ENCODE peak calls at places on chromosomes 1 and 21, in ten cellular contexts. One of them, this sample, is unnamed.

GRCh38 chr1:145826030-145826429 is 2.0 kb downstream of the POLR3C start:
- DNase-seq in stimulated activated CD4-positive, alpha-beta T cell treated with anti-CD3 and anti-CD28 coated beads, Interleukin-1b, Interleukin-23, amount 100 ng/mL, for 24 hours: no peak
- DNase-seq in activated CD4-positive, alpha-beta T cell treated with anti-CD3 and anti-CD28 coated beads, Interleukin-2, amount 10 ng/mL, durations not matched to agents 7 days and 5 days: no peak
- DNase-seq in activated CD8-positive, alpha-beta memory T cell treated with anti-CD3 and anti-CD28 coated beads for 48 hours: no peak
- DNase-seq in breast epithelium: no peak
- DNase-seq in naive thymus-derived CD8-positive, alpha-beta T cell: no peak
- DNase-seq in HCT116: no peak
- DNase-seq in hepatocyte: no peak
- DNase-seq in GM12865: no peak
- DNase-seq in GF-D8: no peak
- DNase-seq in this sample: no peak

GRCh38 chr1:150974580-150975478 is at the start of gene CERS2:
- DNase-seq in GM12865: peak; percentile 81
- DNase-seq in naive thymus-derived CD8-positive, alpha-beta T cell: peak; percentile 88
- DNase-seq in HCT116: no peak
- DNase-seq in breast epithelium: peak; percentile 66
- DNase-seq in hepatocyte: peak; percentile 95
- DNase-seq in stimulated activated CD4-positive, alpha-beta T cell treated with anti-CD3 and anti-CD28 coated beads, Interleukin-1b, Interleukin-23, amount 100 ng/mL, for 24 hours: peak; percentile 59
- DNase-seq in activated CD4-positive, alpha-beta T cell treated with anti-CD3 and anti-CD28 coated beads, Interleukin-2, amount 10 ng/mL, durations not matched to agents 7 days and 5 days: peak; percentile 77
- DNase-seq in GF-D8: peak; percentile 38
- DNase-seq in activated CD8-positive, alpha-beta memory T cell treated with anti-CD3 and anti-CD28 coated beads for 48 hours: peak; percentile 51
- DNase-seq in this sample: no peak

GRCh38 chr1:227954163-227954850 is 6.6 kb upstream of the WNT9A start:
- DNase-seq in hepatocyte: no peak
- DNase-seq in HCT116: no peak
- DNase-seq in GM12865: no peak
- DNase-seq in breast epithelium: no peak
- DNase-seq in naive thymus-derived CD8-positive, alpha-beta T cell: no peak
- DNase-seq in GF-D8: no peak
- DNase-seq in stimulated activated CD4-positive, alpha-beta T cell treated with anti-CD3 and anti-CD28 coated beads, Interleukin-1b, Interleukin-23, amount 100 ng/mL, for 24 hours: no peak
- DNase-seq in activated CD4-positive, alpha-beta T cell treated with anti-CD3 and anti-CD28 coated beads, Interleukin-2, amount 10 ng/mL, durations not matched to agents 7 days and 5 days: no peak
- DNase-seq in activated CD8-positive, alpha-beta memory T cell treated with anti-CD3 and anti-CD28 coated beads for 48 hours: no peak
- DNase-seq in this sample: no peak

GRCh38 chr21:41656946-41657525 is 109.8 kb downstream of the RIPK4 start:
- DNase-seq in activated CD8-positive, alpha-beta memory T cell treated with anti-CD3 and anti-CD28 coated beads for 48 hours: no peak
- DNase-seq in breast epithelium: no peak
- DNase-seq in activated CD4-positive, alpha-beta T cell treated with anti-CD3 and anti-CD28 coated beads, Interleukin-2, amount 10 ng/mL, durations not matched to agents 7 days and 5 days: no peak
- DNase-seq in GM12865: no peak
- DNase-seq in naive thymus-derived CD8-positive, alpha-beta T cell: no peak
- DNase-seq in hepatocyte: no peak
- DNase-seq in stimulated activated CD4-positive, alpha-beta T cell treated with anti-CD3 and anti-CD28 coated beads, Interleukin-1b, Interleukin-23, amount 100 ng/mL, for 24 hours: no peak
- DNase-seq in HCT116: no peak
- DNase-seq in GF-D8: no peak
- DNase-seq in this sample: no peak

GRCh38 chr1:22799971-22800370 is 89.3 kb downstream of the EPHB2 start:
- DNase-seq in activated CD4-positive, alpha-beta T cell treated with anti-CD3 and anti-CD28 coated beads, Interleukin-2, amount 10 ng/mL, durations not matched to agents 7 days and 5 days: no peak
- DNase-seq in activated CD8-positive, alpha-beta memory T cell treated with anti-CD3 and anti-CD28 coated beads for 48 hours: no peak
- DNase-seq in naive thymus-derived CD8-positive, alpha-beta T cell: no peak
- DNase-seq in stimulated activated CD4-positive, alpha-beta T cell treated with anti-CD3 and anti-CD28 coated beads, Interleukin-1b, Interleukin-23, amount 100 ng/mL, for 24 hours: no peak
- DNase-seq in GF-D8: no peak
- DNase-seq in breast epithelium: no peak
- DNase-seq in GM12865: peak; percentile 21
- DNase-seq in hepatocyte: no peak
- DNase-seq in HCT116: no peak
- DNase-seq in this sample: no peak

GRCh38 chr1:58396150-58396549 is 150.4 kb downstream of the OMA1 start:
- DNase-seq in breast epithelium: no peak
- DNase-seq in hepatocyte: no peak
- DNase-seq in activated CD8-positive, alpha-beta memory T cell treated with anti-CD3 and anti-CD28 coated beads for 48 hours: no peak
- DNase-seq in naive thymus-derived CD8-positive, alpha-beta T cell: no peak
- DNase-seq in stimulated activated CD4-positive, alpha-beta T cell treated with anti-CD3 and anti-CD28 coated beads, Interleukin-1b, Interleukin-23, amount 100 ng/mL, for 24 hours: no peak
- DNase-seq in GF-D8: no peak
- DNase-seq in HCT116: no peak
- DNase-seq in GM12865: no peak
- DNase-seq in activated CD4-positive, alpha-beta T cell treated with anti-CD3 and anti-CD28 coated beads, Interleukin-2, amount 10 ng/mL, durations not matched to agents 7 days and 5 days: no peak
- DNase-seq in this sample: no peak

GRCh38 chr21:45147473-45148315 is 73.3 kb downstream of the ADARB1 start:
- DNase-seq in naive thymus-derived CD8-positive, alpha-beta T cell: no peak
- DNase-seq in stimulated activated CD4-positive, alpha-beta T cell treated with anti-CD3 and anti-CD28 coated beads, Interleukin-1b, Interleukin-23, amount 100 ng/mL, for 24 hours: no peak
- DNase-seq in GM12865: no peak
- DNase-seq in HCT116: no peak
- DNase-seq in breast epithelium: peak; percentile 13
- DNase-seq in activated CD4-positive, alpha-beta T cell treated with anti-CD3 and anti-CD28 coated beads, Interleukin-2, amount 10 ng/mL, durations not matched to agents 7 days and 5 days: no peak
- DNase-seq in hepatocyte: no peak
- DNase-seq in GF-D8: no peak
- DNase-seq in activated CD8-positive, alpha-beta memory T cell treated with anti-CD3 and anti-CD28 coated beads for 48 hours: no peak
- DNase-seq in this sample: no peak

GRCh38 chr1:77394166-77394565 is 112.3 kb downstream of the AK5 start:
- DNase-seq in stimulated activated CD4-positive, alpha-beta T cell treated with anti-CD3 and anti-CD28 coated beads, Interleukin-1b, Interleukin-23, amount 100 ng/mL, for 24 hours: no peak
- DNase-seq in GF-D8: no peak
- DNase-seq in naive thymus-derived CD8-positive, alpha-beta T cell: no peak
- DNase-seq in activated CD4-positive, alpha-beta T cell treated with anti-CD3 and anti-CD28 coated beads, Interleukin-2, amount 10 ng/mL, durations not matched to agents 7 days and 5 days: no peak
- DNase-seq in HCT116: no peak
- DNase-seq in breast epithelium: no peak
- DNase-seq in activated CD8-positive, alpha-beta memory T cell treated with anti-CD3 and anti-CD28 coated beads for 48 hours: no peak
- DNase-seq in hepatocyte: no peak
- DNase-seq in GM12865: no peak
- DNase-seq in this sample: no peak

GRCh38 chr1:54105736-54106269 is 47.0 kb downstream of the CDCP2 start:
- DNase-seq in activated CD4-positive, alpha-beta T cell treated with anti-CD3 and anti-CD28 coated beads, Interleukin-2, amount 10 ng/mL, durations not matched to agents 7 days and 5 days: no peak
- DNase-seq in breast epithelium: no peak
- DNase-seq in activated CD8-positive, alpha-beta memory T cell treated with anti-CD3 and anti-CD28 coated beads for 48 hours: no peak
- DNase-seq in naive thymus-derived CD8-positive, alpha-beta T cell: no peak
- DNase-seq in GF-D8: no peak
- DNase-seq in GM12865: no peak
- DNase-seq in hepatocyte: no peak
- DNase-seq in HCT116: no peak
- DNase-seq in stimulated activated CD4-positive, alpha-beta T cell treated with anti-CD3 and anti-CD28 coated beads, Interleukin-1b, Interleukin-23, amount 100 ng/mL, for 24 hours: no peak
- DNase-seq in this sample: no peak

GRCh38 chr1:91885331-91885715 is 628 bp downstream of the TGFBR3 start:
- DNase-seq in naive thymus-derived CD8-positive, alpha-beta T cell: no peak
- DNase-seq in hepatocyte: peak; percentile 30
- DNase-seq in stimulated activated CD4-positive, alpha-beta T cell treated with anti-CD3 and anti-CD28 coated beads, Interleukin-1b, Interleukin-23, amount 100 ng/mL, for 24 hours: no peak
- DNase-seq in activated CD8-positive, alpha-beta memory T cell treated with anti-CD3 and anti-CD28 coated beads for 48 hours: no peak
- DNase-seq in activated CD4-positive, alpha-beta T cell treated with anti-CD3 and anti-CD28 coated beads, Interleukin-2, amount 10 ng/mL, durations not matched to agents 7 days and 5 days: peak; percentile 27
- DNase-seq in GF-D8: no peak
- DNase-seq in GM12865: peak; percentile 24
- DNase-seq in breast epithelium: no peak
- DNase-seq in HCT116: no peak
- DNase-seq in this sample: no peak